ENCODE peak calls at places on chromosome 12, in seven cellular contexts. One of them, this sample, is unnamed. For H3K4me1, the result is how much of the 10 kb centered on the place peaks cover.

GRCh38 chr12:53381739-53382630 is 2.0 kb downstream of the SP1 start:
- DNase-seq in hepatocyte: peak
- DNase-seq in SJCRH30: peak
- DNase-seq in HCT116: no peak
- DNase-seq in right lobe of liver: no peak
- DNase-seq in aorta: peak
- DNase-seq in fibroblast of lung: peak
- DNase-seq in this sample: no peak

GRCh38 chr12:101939856-101940265 is 62.5 kb downstream of the DRAM1 start:
- DNase-seq in hepatocyte: peak
- DNase-seq in SJCRH30: peak
- DNase-seq in HCT116: peak
- DNase-seq in right lobe of liver: peak
- DNase-seq in aorta: no peak
- DNase-seq in fibroblast of lung: peak
- DNase-seq in this sample: no peak

GRCh38 chr12:8501720-8502119 is 11.6 kb upstream of the CLEC4D start:
- DNase-seq in hepatocyte: no peak
- DNase-seq in SJCRH30: no peak
- DNase-seq in HCT116: no peak
- DNase-seq in right lobe of liver: no peak
- DNase-seq in aorta: no peak
- DNase-seq in fibroblast of lung: no peak
- DNase-seq in this sample: no peak

GRCh38 chr12:24810378-24810777 is 138.5 kb downstream of the BCAT1 start:
- DNase-seq in hepatocyte: no peak
- DNase-seq in SJCRH30: no peak
- DNase-seq in HCT116: no peak
- DNase-seq in right lobe of liver: no peak
- DNase-seq in aorta: no peak
- DNase-seq in fibroblast of lung: no peak
- DNase-seq in this sample: no peak

GRCh38 chr12:77648716-77649115 is 182.0 kb upstream of the NAV3 start:
- DNase-seq in hepatocyte: no peak
- DNase-seq in SJCRH30: no peak
- DNase-seq in HCT116: no peak
- DNase-seq in right lobe of liver: no peak
- DNase-seq in aorta: no peak
- DNase-seq in fibroblast of lung: peak
- DNase-seq in this sample: no peak

GRCh38 chr12:1707051-1707450 is 16.2 kb downstream of the ADIPOR2 start:
- DNase-seq in hepatocyte: no peak
- DNase-seq in SJCRH30: no peak
- DNase-seq in HCT116: no peak
- DNase-seq in right lobe of liver: no peak
- DNase-seq in aorta: no peak
- DNase-seq in fibroblast of lung: no peak
- DNase-seq in this sample: no peak

GRCh38 chr12:128789356-128789929 is 34.3 kb downstream of the SLC15A4 start:
- DNase-seq in hepatocyte: no peak
- DNase-seq in SJCRH30: peak
- DNase-seq in HCT116: no peak
- DNase-seq in right lobe of liver: no peak
- DNase-seq in aorta: no peak
- DNase-seq in fibroblast of lung: no peak
- DNase-seq in this sample: no peak

GRCh38 chr12:15274561-15274967 is 47.7 kb upstream of the PTPRO start:
- DNase-seq in hepatocyte: peak
- DNase-seq in SJCRH30: no peak
- DNase-seq in HCT116: no peak
- DNase-seq in right lobe of liver: no peak
- DNase-seq in aorta: peak
- DNase-seq in fibroblast of lung: no peak
- DNase-seq in this sample: no peak

GRCh38 chr12:82705774-82706173 is 19.1 kb downstream of the TMTC2 start:
- DNase-seq in hepatocyte: no peak
- DNase-seq in SJCRH30: no peak
- DNase-seq in HCT116: no peak
- DNase-seq in right lobe of liver: no peak
- DNase-seq in aorta: no peak
- DNase-seq in fibroblast of lung: no peak
- DNase-seq in this sample: no peak

GRCh38 chr12:82708056-82708455 is 21.4 kb downstream of the TMTC2 start:
- DNase-seq in hepatocyte: peak
- DNase-seq in SJCRH30: no peak
- DNase-seq in HCT116: no peak
- DNase-seq in right lobe of liver: no peak
- DNase-seq in aorta: no peak
- DNase-seq in fibroblast of lung: no peak
- DNase-seq in this sample: no peak

GRCh38 chr12:82714427-82714826 is 27.7 kb downstream of the TMTC2 start:
- DNase-seq in hepatocyte: no peak
- DNase-seq in SJCRH30: no peak
- DNase-seq in HCT116: no peak
- DNase-seq in right lobe of liver: no peak
- DNase-seq in aorta: no peak
- DNase-seq in fibroblast of lung: no peak
- DNase-seq in this sample: no peak

DNA sequence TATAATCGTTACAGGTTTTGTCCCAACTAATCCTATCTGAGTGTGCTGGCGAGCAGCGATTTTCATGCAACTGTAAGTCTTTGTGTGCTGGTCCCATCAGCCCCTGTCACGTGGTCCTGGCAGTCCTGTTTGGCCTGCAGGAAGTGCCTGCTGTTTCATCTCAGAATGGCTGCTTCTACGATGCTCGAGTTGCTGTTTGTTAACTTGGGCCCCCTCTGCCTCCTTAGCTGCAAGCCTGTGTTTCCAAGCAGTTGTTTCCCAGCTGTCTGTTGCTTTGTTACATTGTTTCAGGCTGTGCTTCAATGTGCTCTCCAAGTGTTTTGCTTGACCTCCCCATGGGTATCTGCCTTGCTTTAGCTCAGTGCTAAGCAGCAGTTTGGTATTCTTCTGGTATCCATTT is 21.8 kb downstream of the TMTC2 start:
- DNase-seq in hepatocyte: no peak
- DNase-seq in SJCRH30: no peak
- DNase-seq in HCT116: no peak
- DNase-seq in right lobe of liver: no peak
- DNase-seq in aorta: no peak
- DNase-seq in fibroblast of lung: no peak
- DNase-seq in this sample: no peak
- H3K4me3 ChIP-seq in hepatocyte: no peak
- H3K4me3 ChIP-seq in SJCRH30: no peak
- H3K4me3 ChIP-seq in HCT116: no peak
- H3K4me3 ChIP-seq in right lobe of liver: no peak
- H3K4me3 ChIP-seq in aorta: no peak
- H3K4me3 ChIP-seq in fibroblast of lung: no peak
- H3K4me3 ChIP-seq in this sample: no peak

GRCh38 chr12:48177985-48178384 is 5.5 kb upstream of the CCDC184 start:
- DNase-seq in hepatocyte: no peak
- DNase-seq in SJCRH30: no peak
- DNase-seq in HCT116: no peak
- DNase-seq in right lobe of liver: no peak
- DNase-seq in aorta: no peak
- DNase-seq in fibroblast of lung: no peak
- DNase-seq in this sample: no peak

GRCh38 chr12:48180424-48180823 is 3.0 kb upstream of the CCDC184 start:
- DNase-seq in hepatocyte: no peak
- DNase-seq in SJCRH30: no peak
- DNase-seq in HCT116: no peak
- DNase-seq in right lobe of liver: no peak
- DNase-seq in aorta: no peak
- DNase-seq in fibroblast of lung: no peak
- DNase-seq in this sample: no peak

GRCh38 chr12:48176417-48176751 is 7.1 kb upstream of the CCDC184 start:
- DNase-seq in hepatocyte: no peak
- DNase-seq in SJCRH30: no peak
- DNase-seq in HCT116: no peak
- DNase-seq in right lobe of liver: no peak
- DNase-seq in aorta: no peak
- DNase-seq in fibroblast of lung: no peak
- DNase-seq in this sample: no peak

GRCh38 chr12:48180857-48181495 is 2.5 kb upstream of the CCDC184 start:
- DNase-seq in hepatocyte: no peak
- DNase-seq in SJCRH30: no peak
- DNase-seq in HCT116: no peak
- DNase-seq in right lobe of liver: no peak
- DNase-seq in aorta: no peak
- DNase-seq in fibroblast of lung: no peak
- DNase-seq in this sample: no peak

DNA sequence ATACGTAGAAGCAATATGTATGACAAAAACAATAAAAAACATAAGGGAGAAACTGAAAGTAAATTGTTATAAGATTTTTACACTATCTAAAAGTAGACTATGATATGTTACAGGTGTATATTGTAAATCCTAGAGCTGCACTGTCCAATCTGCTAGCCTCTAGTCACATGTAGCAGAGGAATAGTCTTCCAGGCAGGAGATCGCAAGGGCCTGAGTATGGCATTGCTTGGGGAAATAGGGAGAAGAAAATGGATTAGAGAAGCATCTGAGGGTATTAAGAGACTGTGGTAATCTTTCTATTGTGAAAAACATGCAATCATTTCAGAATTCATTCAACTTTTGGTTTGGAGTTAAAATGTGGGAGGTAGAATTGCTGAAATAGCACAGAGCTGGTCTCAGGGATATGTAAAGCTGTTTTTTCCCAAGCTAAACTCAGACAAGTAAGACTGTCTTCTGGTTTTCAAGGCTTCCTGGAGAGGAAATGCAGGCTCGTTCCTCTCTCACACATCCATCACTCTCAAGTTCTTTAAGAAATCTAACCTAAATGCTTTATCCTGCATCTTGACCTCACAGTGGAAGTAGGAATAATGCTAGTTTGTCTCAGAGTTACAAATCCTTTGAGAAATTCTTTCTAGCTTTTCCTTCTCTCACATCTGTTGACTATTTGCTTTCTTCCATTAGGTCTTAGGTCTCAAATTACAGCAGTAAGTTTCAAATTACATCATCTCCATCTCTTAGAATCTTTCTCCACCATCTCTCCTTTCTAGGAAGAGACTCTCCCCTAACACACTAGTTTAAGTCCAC is 7.6 kb upstream of the CCDC184 start:
- DNase-seq in hepatocyte: no peak
- DNase-seq in SJCRH30: no peak
- DNase-seq in HCT116: no peak
- DNase-seq in right lobe of liver: no peak
- DNase-seq in aorta: no peak
- DNase-seq in fibroblast of lung: no peak
- DNase-seq in this sample: no peak
- H3K27ac ChIP-seq in hepatocyte: peak
- H3K27ac ChIP-seq in SJCRH30: no peak
- H3K27ac ChIP-seq in HCT116: no peak
- H3K27ac ChIP-seq in right lobe of liver: no peak
- H3K27ac ChIP-seq in aorta: no peak
- H3K27ac ChIP-seq in fibroblast of lung: no peak
- H3K27ac ChIP-seq in this sample: no peak

DNA sequence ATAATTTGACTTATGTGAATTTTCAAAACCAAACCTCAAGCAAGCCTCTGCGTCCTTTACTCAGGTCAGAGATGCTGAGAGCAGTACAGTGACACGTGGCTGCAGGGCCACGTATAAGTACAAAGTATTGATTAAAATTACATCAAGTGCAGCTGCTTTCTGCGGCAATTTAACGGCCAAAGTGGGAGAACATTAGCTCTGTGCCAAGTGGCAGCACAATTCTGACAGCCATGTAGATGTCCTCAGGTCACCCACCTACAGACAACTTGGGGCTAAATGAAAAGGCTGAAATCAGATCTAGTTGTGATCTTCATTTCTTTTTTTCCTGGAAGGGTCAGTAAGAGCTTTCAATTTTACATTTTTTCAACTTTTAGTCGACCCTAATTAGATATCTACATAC is 17.9 kb downstream of the PPM1H start:
- DNase-seq in hepatocyte: no peak
- DNase-seq in SJCRH30: no peak
- DNase-seq in HCT116: no peak
- DNase-seq in right lobe of liver: no peak
- DNase-seq in aorta: no peak
- DNase-seq in fibroblast of lung: no peak
- DNase-seq in this sample: no peak
- H3K4me1 ChIP-seq in hepatocyte: under half
- H3K4me1 ChIP-seq in SJCRH30: under half
- H3K4me1 ChIP-seq in HCT116: under half
- H3K4me1 ChIP-seq in right lobe of liver: under half
- H3K4me1 ChIP-seq in aorta: under half
- H3K4me1 ChIP-seq in fibroblast of lung: under half
- H3K4me1 ChIP-seq in this sample: under half

GRCh38 chr12:108599541-108599940 is 1.7 kb upstream of the TMEM119 start:
- DNase-seq in hepatocyte: no peak
- DNase-seq in SJCRH30: no peak
- DNase-seq in HCT116: no peak
- DNase-seq in right lobe of liver: no peak
- DNase-seq in aorta: no peak
- DNase-seq in fibroblast of lung: no peak
- DNase-seq in this sample: no peak

GRCh38 chr12:108598553-108599250 is 818 bp upstream of the TMEM119 start:
- DNase-seq in hepatocyte: no peak
- DNase-seq in SJCRH30: no peak
- DNase-seq in HCT116: no peak
- DNase-seq in right lobe of liver: no peak
- DNase-seq in aorta: no peak
- DNase-seq in fibroblast of lung: no peak
- DNase-seq in this sample: no peak

GRCh38 chr12:108595711-108596647 is 1.9 kb downstream of the TMEM119 start:
- DNase-seq in hepatocyte: no peak
- DNase-seq in SJCRH30: no peak
- DNase-seq in HCT116: no peak
- DNase-seq in right lobe of liver: no peak
- DNase-seq in aorta: no peak
- DNase-seq in fibroblast of lung: no peak
- DNase-seq in this sample: no peak

GRCh38 chr12:108596854-108597558 is 878 bp downstream of the TMEM119 start:
- DNase-seq in hepatocyte: no peak
- DNase-seq in SJCRH30: no peak
- DNase-seq in HCT116: no peak
- DNase-seq in right lobe of liver: no peak
- DNase-seq in aorta: no peak
- DNase-seq in fibroblast of lung: no peak
- DNase-seq in this sample: no peak

DNA sequence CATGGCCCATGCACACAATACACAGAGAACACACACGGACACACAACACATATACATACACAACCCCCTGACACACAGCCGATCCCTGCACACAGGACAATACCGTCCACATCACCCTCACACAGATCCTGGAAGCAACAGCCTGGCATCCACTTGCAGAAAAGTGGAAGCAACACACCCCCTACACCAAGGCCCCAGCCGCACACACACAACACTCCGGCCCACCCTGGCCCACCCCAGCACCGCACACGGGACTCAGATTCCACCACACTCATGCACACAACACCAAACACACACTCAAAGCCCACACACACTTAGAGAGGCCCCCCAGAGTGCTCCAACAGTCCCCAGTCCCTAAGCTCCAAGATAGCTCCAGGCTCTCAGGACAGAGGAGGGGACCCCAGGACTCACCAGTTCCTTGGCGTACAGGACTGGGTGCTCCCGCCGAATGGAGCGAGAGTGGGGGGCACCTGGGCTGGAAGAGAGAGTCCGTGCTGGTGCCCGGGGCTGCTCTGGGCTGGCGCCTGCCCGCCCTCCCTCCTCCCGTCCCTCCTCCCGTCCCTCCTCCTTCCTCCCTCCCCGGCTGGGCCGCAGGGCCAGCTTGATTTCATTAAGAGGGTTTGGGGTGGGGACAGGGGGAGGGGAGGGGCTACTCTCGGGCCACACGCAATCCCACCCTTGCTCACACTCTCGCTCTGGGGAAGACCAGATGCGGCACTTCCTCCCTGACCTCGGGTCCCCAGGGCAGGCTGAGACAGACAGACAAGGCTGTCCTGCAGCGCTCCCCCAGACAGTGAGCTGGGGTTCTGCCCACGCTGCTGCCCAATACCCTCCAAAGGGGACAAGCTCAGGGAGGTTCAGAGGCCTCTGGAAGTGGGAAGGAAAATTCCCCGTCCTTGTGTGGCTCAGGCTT is at the start of gene TMEM119:
- DNase-seq in hepatocyte: peak
- DNase-seq in SJCRH30: peak
- DNase-seq in HCT116: no peak
- DNase-seq in right lobe of liver: no peak
- DNase-seq in aorta: no peak
- DNase-seq in fibroblast of lung: peak
- DNase-seq in this sample: no peak
- H3K4me3 ChIP-seq in hepatocyte: peak
- H3K4me3 ChIP-seq in SJCRH30: peak
- H3K4me3 ChIP-seq in HCT116: no peak
- H3K4me3 ChIP-seq in right lobe of liver: no peak
- H3K4me3 ChIP-seq in aorta: no peak
- H3K4me3 ChIP-seq in fibroblast of lung: peak
- H3K4me3 ChIP-seq in this sample: peak

This sample was measured in left lung.